ENCODE peak calls at places on chromosomes 7 and 10, in nine cellular contexts. V is A549, U is neural progenitor cell, C is HL-60, J is HepG2, A is tibial nerve, D is heart left ventricle, R is HCT116, S is transverse colon. B is an unnamed sample.

GRCh38 chr7:130454959-130455358 is 14.1 kb upstream of the CEP41 start:
- DNase-seq in S (no peak), U (no peak), V (no peak), R (no peak), A (no peak), J (no peak), C (no peak), D (no peak), B (no peak)

GRCh38 chr7:84245831-84246230 is 51.2 kb upstream of the SEMA3A start:
- DNase-seq in A (no peak), C (no peak), S (peak), J (peak), D (peak), R (no peak), V (no peak), U (no peak), B (no peak)

GRCh38 chr7:98079891-98080653 is 26.6 kb upstream of the LMTK2 start:
- DNase-seq in D (no peak), U (peak), A (no peak), J (no peak), V (no peak), S (no peak), R (no peak), C (no peak), B (no peak)

GRCh38 chr7:76343294-76343930 is 15.4 kb downstream of the YWHAG start:
- DNase-seq in S (no peak), R (no peak), J (no peak), D (no peak), A (no peak), V (no peak), C (no peak), U (no peak), B (no peak)

GRCh38 chr10:123998197-123999141 is 94.9 kb downstream of the CHST15 start:
- DNase-seq in D (no peak), J (no peak), S (no peak), R (no peak), C (no peak), A (no peak), V (no peak), U (no peak), B (peak)

GRCh38 chr10:77959384-77959783 is 32.8 kb upstream of the DLG5 start:
- DNase-seq in C (no peak), J (no peak), D (no peak), U (no peak), A (no peak), V (no peak), R (no peak), S (no peak), B (no peak)

GRCh38 chr7:138324905-138325304 is 135.2 kb upstream of the TRIM24 start:
- DNase-seq in A (no peak), C (no peak), S (no peak), D (no peak), J (no peak), R (no peak), U (no peak), V (no peak), B (no peak)

GRCh38 chr10:29688230-29688634 is 53.5 kb upstream of the SVIL start:
- DNase-seq in S (no peak), C (peak), D (no peak), U (peak), R (peak), V (no peak), J (no peak), A (no peak), B (no peak)

GRCh38 chr7:16967174-16967868 is 85.5 kb upstream of the AGR3 start:
- DNase-seq in R (no peak), J (no peak), A (no peak), C (no peak), U (no peak), S (no peak), D (no peak), V (no peak), B (no peak)

GRCh38 chr7:157228864-157229422 is 90.2 kb downstream of the UBE3C start:
- DNase-seq in J (peak), S (no peak), C (peak), A (no peak), V (peak), R (no peak), U (peak), D (peak), B (no peak)

GRCh38 chr7:157219154-157219553 is 80.4 kb downstream of the UBE3C start:
- DNase-seq in C (no peak), A (no peak), R (no peak), J (no peak), D (no peak), S (no peak), V (no peak), U (no peak), B (no peak)

GRCh38 chr7:157220916-157221569 is 82.3 kb downstream of the UBE3C start:
- DNase-seq in C (no peak), U (no peak), J (no peak), R (no peak), S (no peak), A (no peak), V (no peak), D (no peak), B (no peak)

DNA sequence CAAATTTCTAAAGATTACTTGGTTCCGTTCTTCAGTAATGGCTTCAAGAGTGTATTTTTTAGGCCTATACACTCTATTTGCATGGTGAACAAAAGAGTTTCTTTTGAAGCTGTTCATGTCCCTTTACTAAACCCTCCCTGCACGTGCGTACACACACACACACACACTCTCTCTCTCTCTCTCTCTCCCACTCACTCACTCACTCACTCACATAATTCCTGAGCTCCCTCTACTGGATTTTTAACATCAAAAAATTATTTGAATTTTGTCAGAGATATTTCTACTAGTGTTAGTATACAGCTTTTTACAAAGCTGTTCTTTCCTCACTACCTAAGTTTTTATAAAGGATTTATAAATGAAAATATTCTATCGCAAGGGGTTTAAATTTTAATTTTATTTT is 85.9 kb downstream of the UBE3C start:
- DNase-seq in J (peak), V (no peak), S (no peak), C (no peak), D (no peak), U (no peak), R (no peak), A (no peak), B (no peak)
- TF ChIP-seq CTCF in J (peak), V (peak), S (no peak), C (no peak), D (no peak), U (no peak), R (peak), A (no peak), B (no peak)

GRCh38 chr10:5030989-5031388 is 27.3 kb upstream of the AKR1C2 start:
- DNase-seq in U (no peak), S (no peak), R (no peak), D (no peak), V (no peak), J (no peak), C (no peak), A (no peak), B (no peak)
- H3K27ac ChIP-seq in U (no peak), S (no peak), R (no peak), D (no peak), V (no peak), J (no peak), C (no peak), A (no peak), B (no peak)

GRCh38 chr10:122164028-122164601 is 107.0 kb upstream of the BTBD16 start:
- DNase-seq in J (no peak), A (no peak), U (peak), S (no peak), D (no peak), V (no peak), R (no peak), C (no peak), B (no peak)
- TF ChIP-seq CTCF in J (no peak), A (no peak), U (no peak), S (no peak), D (no peak), V (no peak), R (no peak), C (no peak), B (no peak)

GRCh38 chr10:133306941-133307379 is 1.7 kb downstream of the TUBGCP2 start:
- DNase-seq in J (no peak), C (no peak), V (no peak), A (no peak), D (no peak), S (no peak), U (no peak), R (no peak), B (no peak)
- H3K27ac ChIP-seq in J (no peak), C (peak), V (no peak), A (no peak), D (no peak), S (peak), U (no peak), R (peak), B (no peak)

DNA sequence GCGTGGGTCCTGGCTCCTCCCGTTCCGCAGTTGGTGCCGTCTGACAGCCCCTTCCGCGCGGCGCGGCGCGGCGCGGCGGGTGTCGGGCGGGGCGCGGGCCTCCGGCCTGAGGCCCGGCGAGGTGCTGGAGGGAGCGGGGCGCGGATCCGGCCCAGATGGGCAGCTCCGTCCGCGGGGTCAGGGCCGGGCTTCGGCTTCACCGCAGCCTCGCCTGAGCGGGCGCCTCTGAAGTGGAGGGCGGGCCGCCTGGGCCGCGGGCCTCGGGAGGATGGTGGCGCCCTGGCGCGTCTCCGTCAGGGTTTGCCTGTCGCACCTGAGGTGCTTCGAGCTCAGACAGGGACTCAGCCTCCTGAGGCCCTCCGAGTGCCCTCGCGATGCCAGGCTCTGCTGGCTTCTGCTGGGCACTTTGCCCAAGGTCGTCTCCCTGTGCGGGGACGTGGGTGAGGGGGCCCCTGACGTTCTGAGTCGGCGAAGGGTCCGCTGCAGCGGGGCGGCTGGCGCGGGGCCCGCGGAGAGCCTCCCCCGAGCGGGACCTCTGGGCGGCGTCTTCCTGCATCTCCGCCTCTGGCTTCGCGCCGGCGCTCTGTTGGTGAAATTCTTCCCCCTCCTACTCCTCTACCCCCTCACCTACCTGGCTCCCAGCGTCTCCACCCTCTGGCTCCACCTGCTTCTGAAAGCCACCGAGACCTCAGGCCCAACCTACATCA is 471 bp downstream of the ADCK2 start:
- DNase-seq in C (peak), U (peak), J (no peak), R (no peak), D (peak), S (peak), V (peak), A (no peak), B (peak)
- TF ChIP-seq CTCF in C (no peak), U (no peak), J (peak), R (no peak), D (no peak), S (no peak), V (no peak), A (no peak), B (no peak)

DNA sequence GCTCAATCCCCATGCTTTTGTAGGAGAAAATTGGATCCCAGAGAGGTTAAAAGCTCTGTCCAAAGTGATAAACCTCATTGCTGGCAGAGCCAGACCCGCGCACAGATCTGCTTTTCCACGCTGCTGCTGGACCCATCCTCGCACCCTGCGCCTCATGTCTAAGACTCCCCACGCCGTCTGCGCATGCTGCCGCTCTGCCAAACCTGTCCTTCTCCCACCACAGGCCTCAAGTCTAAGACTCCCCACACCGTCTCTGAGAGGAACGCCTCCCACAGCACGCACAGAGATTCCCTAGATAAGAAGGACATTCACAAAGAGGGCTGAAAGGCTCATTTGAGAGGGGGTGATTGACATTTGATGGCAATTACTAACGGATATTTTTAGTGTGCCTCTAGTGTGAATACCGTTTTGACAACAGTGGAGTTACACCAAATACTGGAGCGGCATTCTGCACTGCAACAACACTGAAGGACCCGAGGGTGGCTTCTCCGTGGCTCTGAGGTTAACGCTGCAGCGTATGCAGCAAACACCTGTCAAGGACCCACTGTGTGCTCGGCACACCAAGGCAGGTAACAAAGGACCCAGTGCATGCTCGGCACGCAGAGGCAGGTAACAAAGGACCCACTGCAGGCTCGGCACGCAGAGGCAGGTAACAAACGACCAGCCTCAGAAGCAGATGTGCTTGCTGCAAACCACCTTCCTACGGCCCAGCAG is 231.4 kb downstream of the DNAJB6 start:
- DNase-seq in D (no peak), V (no peak), J (no peak), A (no peak), C (no peak), R (no peak), U (no peak), S (no peak), B (no peak)
- H3K27ac ChIP-seq in D (no peak), V (no peak), J (no peak), A (peak), C (no peak), R (no peak), U (no peak), S (no peak), B (peak)

GRCh38 chr7:91289633-91290260 is 25.5 kb downstream of the FZD1 start:
- DNase-seq in U (no peak), A (no peak), V (no peak), C (no peak), S (no peak), D (no peak), J (no peak), R (no peak), B (no peak)

GRCh38 chr7:91288208-91288824 is 24.1 kb downstream of the FZD1 start:
- DNase-seq in J (peak), R (peak), S (peak), C (peak), U (peak), D (peak), A (no peak), V (no peak), B (no peak)

GRCh38 chr7:91285966-91286365 is 21.7 kb downstream of the FZD1 start:
- DNase-seq in A (no peak), R (no peak), J (no peak), S (no peak), U (no peak), C (no peak), D (no peak), V (no peak), B (no peak)

GRCh38 chr7:91286432-91286831 is 22.2 kb downstream of the FZD1 start:
- DNase-seq in R (no peak), J (no peak), C (no peak), V (no peak), D (no peak), U (peak), A (no peak), S (no peak), B (no peak)

DNA sequence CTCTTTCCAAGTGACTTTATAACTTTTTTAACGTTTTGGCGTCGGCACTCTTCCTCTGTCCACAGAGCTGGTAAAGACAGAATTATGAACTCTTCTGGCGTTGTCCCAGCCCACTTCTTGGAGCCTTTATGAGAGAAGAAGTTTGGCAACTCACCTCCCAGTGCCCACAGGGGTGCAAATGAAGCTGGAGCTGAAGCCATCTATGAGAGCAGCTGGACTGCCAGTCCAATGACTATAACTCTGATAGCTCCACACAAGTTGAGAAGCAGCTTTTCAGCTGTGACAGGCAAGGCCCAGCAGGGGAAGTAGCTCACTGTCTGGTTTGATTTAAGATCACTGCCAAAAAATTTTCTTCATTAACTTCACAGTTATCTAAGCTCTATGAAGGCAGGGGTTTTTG is 23.5 kb downstream of the FZD1 start:
- DNase-seq in C (no peak), R (no peak), A (no peak), U (no peak), S (no peak), D (peak), V (no peak), J (no peak), B (no peak)
- TF ChIP-seq CTCF in C (no peak), R (no peak), A (no peak), U (no peak), S (no peak), D (no peak), V (no peak), J (no peak), B (no peak)

DNA sequence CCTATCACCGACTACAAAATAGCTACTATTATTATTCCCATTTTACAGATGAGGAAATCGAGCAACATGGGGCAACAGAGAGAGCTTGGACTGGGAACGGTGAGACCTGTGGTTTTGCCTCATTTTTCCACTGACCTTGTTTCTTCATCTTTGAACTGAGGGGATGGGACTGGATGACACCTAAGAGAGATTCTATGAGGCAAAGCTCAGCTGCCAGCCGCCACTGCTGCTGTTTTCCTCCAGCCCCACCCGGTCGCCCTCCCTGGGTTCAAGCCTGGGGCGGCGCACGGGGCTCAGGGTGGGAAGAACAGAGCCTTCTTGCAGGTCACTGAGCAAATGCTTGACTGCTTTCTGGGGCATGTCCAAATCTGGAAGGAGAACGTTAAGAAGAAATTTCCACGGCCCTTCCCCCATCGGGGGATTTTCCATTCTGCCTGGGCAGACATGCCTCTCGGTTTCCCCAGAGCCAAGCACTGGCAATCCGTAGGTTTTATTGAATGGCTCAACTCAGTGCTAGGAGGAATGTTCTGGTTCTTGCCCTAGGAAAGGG is 12.3 kb downstream of the DDIT4 start:
- DNase-seq in J (peak), R (no peak), V (no peak), D (no peak), C (no peak), U (no peak), A (no peak), S (no peak), B (no peak)
- H3K27ac ChIP-seq in J (no peak), R (no peak), V (peak), D (no peak), C (no peak), U (no peak), A (no peak), S (no peak), B (no peak)